ENCODE peak calls at places on chromosomes 4 and X, in eight cellular contexts. I, R, C, X, V, N, H and T are unnamed samples.

GRCh38 chr4:114116861-114117260 is 137.4 kb upstream of the ARSJ start:
- DNase-seq in R (no peak), V (no peak), H (no peak), X (no peak), C (no peak), N (no peak), I (no peak), T (no peak)

GRCh38 chr4:153233761-153234371 is 29.6 kb downstream of the TRIM2 start:
- DNase-seq in N (no peak), I (no peak), V (peak; percentile 28), X (no peak), R (no peak), C (no peak), H (peak; percentile 37), T (no peak)

GRCh38 chrX:25548806-25549205 is 533.0 kb upstream of the ARX start:
- DNase-seq in X (no peak), H (no peak), N (no peak), C (no peak), V (no peak), R (no peak), I (no peak), T (no peak)

GRCh38 chr4:80139668-80140067 is 57.6 kb upstream of the PRDM8 start:
- DNase-seq in X (no peak), V (no peak), I (no peak), H (no peak), N (no peak), C (no peak), R (no peak), T (no peak)

GRCh38 chr4:143586080-143586479 is 72.6 kb downstream of the SMARCA5 start:
- DNase-seq in R (no peak), X (no peak), H (no peak), N (no peak), C (no peak), I (no peak), V (no peak), T (no peak)

GRCh38 chrX:53716328-53717088 is 30.0 kb upstream of the HUWE1 start:
- DNase-seq in V (no peak), X (peak; percentile 62), R (no peak), C (no peak), N (no peak), I (no peak), H (no peak), T (no peak)

GRCh38 chr4:73776363-73776762 is 36.0 kb downstream of the CXCL8 start:
- DNase-seq in R (no peak), V (peak; percentile 34), N (no peak), H (peak; percentile 43), C (peak; percentile 63), X (no peak), I (peak; percentile 42), T (peak; percentile 62)

GRCh38 chr4:28822163-28822562 is 1898.0 kb upstream of the PCDH7 start:
- DNase-seq in H (no peak), N (no peak), V (no peak), R (no peak), C (no peak), X (no peak), I (no peak), T (no peak)

GRCh38 chr4:22500128-22500611 is 15.7 kb downstream of the ADGRA3 start:
- DNase-seq in R (no peak), I (no peak), H (no peak), X (no peak), C (no peak), V (no peak), N (peak; percentile 21), T (no peak)

GRCh38 chr4:3439391-3439790 is 2.4 kb upstream of the HGFAC start:
- DNase-seq in R (peak; percentile 11), N (no peak), C (no peak), H (no peak), I (no peak), V (no peak), X (no peak), T (no peak)

GRCh38 chrX:100710816-100711215 is 21.1 kb downstream of the SYTL4 start:
- DNase-seq in V (no peak), H (no peak), C (no peak), X (no peak), I (no peak), R (no peak), N (no peak), T (no peak)

GRCh38 chr4:138861130-138861529 is 154.5 kb upstream of the NOCT start:
- DNase-seq in V (no peak), X (no peak), H (no peak), I (no peak), R (no peak), N (no peak), C (no peak), T (no peak)

GRCh38 chrX:139930923-139931645 is 1.8 kb downstream of the ATP11C start:
- DNase-seq in R (peak; percentile 8), V (peak; percentile 7), I (no peak), X (peak; percentile 14), H (peak; percentile 17), N (peak; percentile 12), C (no peak), T (no peak)

GRCh38 chr4:125719987-125720386 is 405.2 kb downstream of the FAT4 start:
- DNase-seq in V (no peak), H (no peak), I (no peak), N (no peak), C (no peak), X (no peak), R (no peak), T (no peak)

GRCh38 chrX:16114640-16115039 is 8.7 kb upstream of the GRPR start:
- DNase-seq in H (no peak), V (no peak), X (no peak), C (peak; percentile 45), R (no peak), N (no peak), I (no peak), T (no peak)

GRCh38 chr4:38131371-38132139 is 171.4 kb downstream of the PTTG2 start:
- DNase-seq in V (no peak), X (peak; percentile 83), I (no peak), R (no peak), C (no peak), H (peak; percentile 46), N (no peak), T (no peak)

GRCh38 chrX:140274761-140275525 is 229.9 kb downstream of the SOX3 start:
- DNase-seq in X (no peak), I (no peak), N (no peak), V (no peak), H (no peak), R (no peak), C (no peak), T (peak; percentile 46)

GRCh38 chr4:88960576-88960975 is 96.4 kb downstream of the FAM13A start:
- DNase-seq in X (no peak), R (no peak), N (no peak), I (no peak), H (no peak), V (no peak), C (no peak), T (no peak)

GRCh38 chr4:128649161-128649560 is 160.3 kb upstream of the JADE1 start:
- DNase-seq in X (no peak), C (no peak), V (no peak), N (no peak), I (no peak), R (no peak), H (no peak), T (no peak)

GRCh38 chrX:13383907-13384306 is 64.1 kb upstream of the ATXN3L start:
- DNase-seq in V (no peak), N (no peak), X (no peak), H (no peak), I (no peak), R (no peak), C (no peak), T (no peak)

GRCh38 chrX:150567645-150568319 is 639 bp upstream of the MTM1 start:
- DNase-seq in N (no peak), X (no peak), I (no peak), R (no peak), H (no peak), V (no peak), C (no peak), T (no peak)

GRCh38 chrX:47145408-47146120 is 543 bp downstream of the RBM10 start:
- DNase-seq in C (no peak), X (no peak), I (no peak), H (no peak), R (no peak), N (no peak), V (no peak), T (no peak)

GRCh38 chrX:53287493-53288138 is 6.2 kb upstream of the IQSEC2 start:
- DNase-seq in R (peak; percentile 68), X (peak; percentile 39), V (peak; percentile 42), H (peak; percentile 84), N (peak; percentile 69), I (peak; percentile 68), C (no peak), T (no peak)

GRCh38 chr4:152709675-152710438 is 30.1 kb upstream of the TMEM154 start:
- DNase-seq in C (no peak), V (no peak), X (no peak), N (no peak), H (no peak), R (no peak), I (no peak), T (no peak)

DNA sequence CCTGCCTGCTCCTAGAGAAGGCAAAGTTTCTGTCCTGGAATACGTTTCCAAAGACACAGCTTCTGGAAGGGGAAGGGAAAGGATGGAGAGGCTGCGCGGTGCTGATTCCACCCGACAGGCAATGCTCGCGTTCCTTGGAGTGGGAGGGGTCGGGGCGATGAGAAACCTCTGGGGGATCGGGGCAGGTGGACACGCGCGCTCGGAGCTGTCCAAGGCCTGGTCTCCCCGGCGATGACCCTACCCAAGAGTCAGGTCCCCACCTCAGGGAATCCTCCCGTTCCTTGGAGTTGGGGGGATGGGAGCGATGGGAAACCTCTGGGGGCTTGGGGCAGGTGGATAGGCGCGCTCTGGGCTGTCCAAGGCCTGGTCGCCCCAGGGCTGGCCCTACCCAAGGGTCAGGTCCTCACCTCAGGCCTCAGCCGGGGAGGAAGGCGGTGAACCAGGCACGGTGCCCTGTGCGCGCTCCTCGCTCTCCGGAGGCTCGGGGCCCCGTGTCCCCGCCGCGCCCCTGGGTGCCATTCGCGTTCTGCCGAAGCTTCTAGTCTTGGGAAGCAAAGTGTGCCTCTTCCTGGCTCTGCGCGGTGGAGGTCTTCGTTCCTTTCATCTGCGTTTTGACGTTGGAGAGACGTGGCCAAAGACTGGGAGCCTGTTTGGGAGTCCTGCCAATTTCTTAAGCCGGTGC is 10.6 kb upstream of the SHOX start:
- DNase-seq in H (no peak), N (no peak), X (no peak), C (no peak), I (no peak), V (no peak), R (no peak), T (no peak)
- H3K4me3 ChIP-seq in H (no peak overlapping the region), N (no peak overlapping the region), X (no peak overlapping the region), C (no peak overlapping the region), I (no peak overlapping the region), V (no peak overlapping the region), R (no peak overlapping the region), T (no peak overlapping the region)

GRCh38 chr4:165627128-165627527 is 245.9 kb upstream of the TLL1 start:
- DNase-seq in I (no peak), V (no peak), C (no peak), N (no peak), X (no peak), H (no peak), R (no peak), T (no peak)
- H3K4me3 ChIP-seq in I (no peak overlapping the region), V (no peak overlapping the region), C (no peak overlapping the region), N (peak overlapping the region; percentile 13), X (no peak overlapping the region), H (no peak overlapping the region), R (peak overlapping the region; percentile 18), T (no peak overlapping the region)

GRCh38 chr4:31089815-31090214 is 369.6 kb downstream of the PCDH7 start:
- DNase-seq in X (no peak), R (no peak), V (no peak), H (no peak), I (peak; percentile 24), C (no peak), N (peak; percentile 34), T (peak; percentile 99)
- H3K4me3 ChIP-seq in X (no peak overlapping the region), R (no peak overlapping the region), V (no peak overlapping the region), H (no peak overlapping the region), I (no peak overlapping the region), C (no peak overlapping the region), N (no peak overlapping the region), T (no peak overlapping the region)

GRCh38 chr4:55157559-55158277 is 32.3 kb upstream of the KDR start:
- DNase-seq in I (no peak), H (no peak), C (no peak), V (no peak), X (no peak), N (no peak), R (no peak), T (no peak)
- H3K4me3 ChIP-seq in I (peak overlapping the region; percentile 4), H (no peak overlapping the region), C (no peak overlapping the region), V (peak overlapping the region; percentile 5), X (no peak overlapping the region), N (peak overlapping the region; percentile 50), R (peak overlapping the region; percentile 33), T (peak overlapping the region; percentile 37)